ENCODE peak calls at places on chromosomes 7 and 10, in eight cellular contexts. E is sciatic nerve; Q is NCI-H510A; B is GM23248; K is left colon; W is NCI-H774; R is CD4-positive, alpha-beta T cell; F is T1000. Y is an unnamed sample.

GRCh38 chr7:140059288-140060242 is 3.2 kb downstream of the PARP12 start:
- DNase-seq in R (no peak), W (peak), F (peak), Q (no peak), K (peak), B (peak), E (no peak), Y (peak)

GRCh38 chr10:77637474-77637985 is at the start of gene KCNMA1:
- DNase-seq in K (peak), E (no peak), F (peak), R (no peak), B (peak), W (peak), Q (peak), Y (peak)

GRCh38 chr10:132299381-132300336 is 8.1 kb downstream of the STK32C start:
- DNase-seq in R (no peak), B (no peak), W (no peak), K (no peak), Q (no peak), F (no peak), E (peak), Y (no peak)

GRCh38 chr10:114279289-114279688 is 40.2 kb downstream of the VWA2 start:
- DNase-seq in Q (no peak), E (no peak), B (no peak), K (no peak), R (no peak), W (no peak), F (no peak), Y (no peak)

GRCh38 chr7:2215851-2216250 is 16.9 kb downstream of the MAD1L1 start:
- DNase-seq in K (no peak), E (no peak), W (no peak), B (no peak), F (no peak), R (no peak), Q (no peak), Y (no peak)

GRCh38 chr10:69747179-69747578 is 54.5 kb upstream of the COL13A1 start:
- DNase-seq in R (no peak), E (no peak), F (no peak), Q (no peak), K (no peak), W (no peak), B (no peak), Y (no peak)

GRCh38 chr10:124094419-124094785 is 1.0 kb upstream of the CHST15 start:
- DNase-seq in R (no peak), F (no peak), E (no peak), W (no peak), B (no peak), K (peak), Q (no peak), Y (no peak)

GRCh38 chr7:25432807-25433206 is 204.5 kb upstream of the NPVF start:
- DNase-seq in F (no peak), W (no peak), E (no peak), K (no peak), Q (no peak), B (no peak), R (no peak), Y (no peak)

GRCh38 chr7:37428681-37429434 is 19.8 kb downstream of the ELMO1 start:
- DNase-seq in R (no peak), E (no peak), F (no peak), B (no peak), K (no peak), Q (no peak), W (no peak), Y (no peak)

GRCh38 chr7:150519310-150519709 is 4.6 kb downstream of the GIMAP7 start:
- DNase-seq in F (no peak), E (no peak), Q (no peak), W (no peak), R (no peak), B (no peak), K (no peak), Y (no peak)

GRCh38 chr7:31882187-31882586 is 188.0 kb downstream of the PDE1C start:
- DNase-seq in E (no peak), K (no peak), R (no peak), Q (no peak), W (no peak), B (peak), F (no peak), Y (no peak)

GRCh38 chr7:148979827-148980226 is 48.5 kb downstream of the PDIA4 start:
- DNase-seq in R (no peak), B (no peak), Q (no peak), W (no peak), F (no peak), E (no peak), K (no peak), Y (no peak)

GRCh38 chr7:129635300-129636029 is 23.9 kb downstream of the NRF1 start:
- DNase-seq in Q (no peak), F (peak), R (peak), W (peak), K (peak), E (no peak), B (peak), Y (peak)

GRCh38 chr10:35398888-35399287 is 62.6 kb downstream of the CCNY start:
- DNase-seq in Q (no peak), W (no peak), K (no peak), F (no peak), B (no peak), E (no peak), R (no peak), Y (no peak)

GRCh38 chr10:56258991-56259390 is 102.1 kb downstream of the ZWINT start:
- DNase-seq in R (no peak), E (no peak), B (no peak), Q (no peak), W (no peak), K (no peak), F (no peak), Y (no peak)

GRCh38 chr7:155741061-155741460 is 71.2 kb downstream of the SHH start:
- DNase-seq in R (no peak), F (no peak), W (no peak), B (no peak), K (no peak), Q (no peak), E (no peak), Y (no peak)

GRCh38 chr10:34731213-34731612 is 83.9 kb downstream of the PARD3 start:
- DNase-seq in W (no peak), E (no peak), F (no peak), Q (no peak), R (no peak), B (no peak), K (no peak), Y (no peak)

GRCh38 chr10:132036153-132036886 is 29.4 kb upstream of the JAKMIP3 start:
- DNase-seq in R (no peak), F (no peak), B (peak), Q (no peak), K (no peak), E (no peak), W (no peak), Y (peak)